ENCODE peak calls at places on chromosomes 12 and 14, in seven cellular contexts. One of them, this sample, is unnamed.

GRCh38 chr12:111775205-111776193 is 8.8 kb downstream of the ALDH2 start:
- DNase-seq in cardiac muscle cell: peak; percentile 98
- DNase-seq in HCT116: no peak
- DNase-seq in tibial artery: peak; percentile 94
- DNase-seq in ovary: peak; percentile 85
- DNase-seq in gastrocnemius medialis: peak; percentile 78
- DNase-seq in psoas muscle: peak; percentile 72
- DNase-seq in this sample: peak; percentile 82

GRCh38 chr12:20528208-20528607 is 159.9 kb downstream of the PDE3A start:
- DNase-seq in cardiac muscle cell: no peak
- DNase-seq in HCT116: no peak
- DNase-seq in tibial artery: no peak
- DNase-seq in ovary: no peak
- DNase-seq in gastrocnemius medialis: no peak
- DNase-seq in psoas muscle: no peak
- DNase-seq in this sample: no peak

GRCh38 chr14:89489796-89490506 is 72.9 kb upstream of the FOXN3 start:
- DNase-seq in cardiac muscle cell: peak; percentile 17
- DNase-seq in HCT116: no peak
- DNase-seq in tibial artery: peak; percentile 54
- DNase-seq in ovary: no peak
- DNase-seq in gastrocnemius medialis: peak; percentile 34
- DNase-seq in psoas muscle: no peak
- DNase-seq in this sample: no peak

GRCh38 chr14:89915114-89915878 is 39.2 kb downstream of the EFCAB11 start:
- DNase-seq in cardiac muscle cell: peak; percentile 80
- DNase-seq in HCT116: peak; percentile 57
- DNase-seq in tibial artery: no peak
- DNase-seq in ovary: peak; percentile 60
- DNase-seq in gastrocnemius medialis: peak; percentile 40
- DNase-seq in psoas muscle: peak; percentile 27
- DNase-seq in this sample: peak; percentile 62

GRCh38 chr12:116497051-116497529 is 62.1 kb upstream of the MAP1LC3B2 start:
- DNase-seq in cardiac muscle cell: no peak
- DNase-seq in HCT116: peak; percentile 74
- DNase-seq in tibial artery: no peak
- DNase-seq in ovary: no peak
- DNase-seq in gastrocnemius medialis: peak; percentile 38
- DNase-seq in psoas muscle: peak; percentile 43
- DNase-seq in this sample: no peak

GRCh38 chr14:30211326-30211725 is 283.7 kb upstream of the PRKD1 start:
- DNase-seq in cardiac muscle cell: peak; percentile 58
- DNase-seq in HCT116: no peak
- DNase-seq in tibial artery: no peak
- DNase-seq in ovary: no peak
- DNase-seq in gastrocnemius medialis: no peak
- DNase-seq in psoas muscle: no peak
- DNase-seq in this sample: no peak

GRCh38 chr14:75705014-75705413 is 44.0 kb downstream of the TTLL5 start:
- DNase-seq in cardiac muscle cell: peak; percentile 74
- DNase-seq in HCT116: no peak
- DNase-seq in tibial artery: no peak
- DNase-seq in ovary: no peak
- DNase-seq in gastrocnemius medialis: no peak
- DNase-seq in psoas muscle: no peak
- DNase-seq in this sample: no peak

GRCh38 chr12:124449623-124450375 is 117.6 kb downstream of the NCOR2 start:
- DNase-seq in cardiac muscle cell: no peak
- DNase-seq in HCT116: no peak
- DNase-seq in tibial artery: no peak
- DNase-seq in ovary: no peak
- DNase-seq in gastrocnemius medialis: no peak
- DNase-seq in psoas muscle: no peak
- DNase-seq in this sample: no peak

GRCh38 chr12:122942609-122943008 is 23.7 kb downstream of the ABCB9 start:
- DNase-seq in cardiac muscle cell: no peak
- DNase-seq in HCT116: no peak
- DNase-seq in tibial artery: no peak
- DNase-seq in ovary: no peak
- DNase-seq in gastrocnemius medialis: no peak
- DNase-seq in psoas muscle: no peak
- DNase-seq in this sample: no peak

GRCh38 chr14:68144051-68144681 is 324.6 kb downstream of the RAD51B start:
- DNase-seq in cardiac muscle cell: peak; percentile 81
- DNase-seq in HCT116: no peak
- DNase-seq in tibial artery: peak; percentile 73
- DNase-seq in ovary: no peak
- DNase-seq in gastrocnemius medialis: peak; percentile 75
- DNase-seq in psoas muscle: peak; percentile 49
- DNase-seq in this sample: peak; percentile 68

GRCh38 chr14:91396959-91397815 is 20.4 kb downstream of the CCDC88C start:
- DNase-seq in cardiac muscle cell: no peak
- DNase-seq in HCT116: no peak
- DNase-seq in tibial artery: no peak
- DNase-seq in ovary: no peak
- DNase-seq in gastrocnemius medialis: no peak
- DNase-seq in psoas muscle: no peak
- DNase-seq in this sample: no peak

GRCh38 chr14:85562630-85563029 is 32.7 kb downstream of the FLRT2 start:
- DNase-seq in cardiac muscle cell: no peak
- DNase-seq in HCT116: no peak
- DNase-seq in tibial artery: no peak
- DNase-seq in ovary: no peak
- DNase-seq in gastrocnemius medialis: no peak
- DNase-seq in psoas muscle: no peak
- DNase-seq in this sample: no peak

GRCh38 chr14:85565862-85566296 is 35.9 kb downstream of the FLRT2 start:
- DNase-seq in cardiac muscle cell: peak; percentile 48
- DNase-seq in HCT116: no peak
- DNase-seq in tibial artery: no peak
- DNase-seq in ovary: no peak
- DNase-seq in gastrocnemius medialis: no peak
- DNase-seq in psoas muscle: no peak
- DNase-seq in this sample: no peak

GRCh38 chr14:85566603-85567002 is 36.7 kb downstream of the FLRT2 start:
- DNase-seq in cardiac muscle cell: peak; percentile 72
- DNase-seq in HCT116: no peak
- DNase-seq in tibial artery: no peak
- DNase-seq in ovary: no peak
- DNase-seq in gastrocnemius medialis: no peak
- DNase-seq in psoas muscle: no peak
- DNase-seq in this sample: no peak

GRCh38 chr14:85564841-85565527 is 35.0 kb downstream of the FLRT2 start:
- DNase-seq in cardiac muscle cell: no peak
- DNase-seq in HCT116: no peak
- DNase-seq in tibial artery: no peak
- DNase-seq in ovary: no peak
- DNase-seq in gastrocnemius medialis: no peak
- DNase-seq in psoas muscle: no peak
- DNase-seq in this sample: no peak
- H3K4me1 ChIP-seq in cardiac muscle cell: peaks cover 22% of the 10 kb centered on the region
- H3K4me1 ChIP-seq in HCT116: no peaks in the 10 kb centered on the region
- H3K4me1 ChIP-seq in tibial artery: no peaks in the 10 kb centered on the region
- H3K4me1 ChIP-seq in ovary: peaks cover 6% of the 10 kb centered on the region
- H3K4me1 ChIP-seq in gastrocnemius medialis: peaks cover 29% of the 10 kb centered on the region
- H3K4me1 ChIP-seq in psoas muscle: no peaks in the 10 kb centered on the region
- H3K4me1 ChIP-seq in this sample: no peaks in the 10 kb centered on the region

DNA sequence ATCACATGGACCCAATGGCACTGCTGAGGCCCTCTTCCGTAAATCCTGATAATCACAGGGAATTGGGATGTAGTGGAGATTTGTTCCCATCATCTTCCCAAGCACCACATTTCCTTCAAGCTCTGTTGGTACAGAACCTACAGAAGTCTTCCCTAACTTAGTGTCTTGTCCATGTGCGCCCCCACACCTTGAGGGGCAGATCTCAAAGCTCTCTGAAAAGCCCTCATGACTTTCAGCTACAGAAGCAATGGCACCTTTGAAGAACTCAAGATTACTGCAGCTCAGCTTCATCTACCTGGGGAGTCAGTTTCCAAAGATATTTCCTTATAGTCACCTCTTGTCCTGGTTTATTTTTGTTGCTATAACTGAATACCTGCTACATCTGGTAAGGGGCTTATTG is 54.2 kb downstream of the MYF5 start:
- DNase-seq in cardiac muscle cell: no peak
- DNase-seq in HCT116: no peak
- DNase-seq in tibial artery: no peak
- DNase-seq in ovary: no peak
- DNase-seq in gastrocnemius medialis: no peak
- DNase-seq in psoas muscle: no peak
- DNase-seq in this sample: no peak
- TF ChIP-seq CTCF in cardiac muscle cell: no peak
- TF ChIP-seq CTCF in HCT116: no peak
- TF ChIP-seq CTCF in tibial artery: no peak
- TF ChIP-seq CTCF in ovary: no peak
- TF ChIP-seq CTCF in gastrocnemius medialis: no peak
- TF ChIP-seq CTCF in psoas muscle: no peak
- TF ChIP-seq CTCF in this sample: no peak

GRCh38 chr12:38528527-38528926 is 212.0 kb downstream of the ALG10B start:
- DNase-seq in cardiac muscle cell: no peak
- DNase-seq in HCT116: no peak
- DNase-seq in tibial artery: no peak
- DNase-seq in ovary: no peak
- DNase-seq in gastrocnemius medialis: no peak
- DNase-seq in psoas muscle: no peak
- DNase-seq in this sample: no peak

GRCh38 chr12:38523920-38524319 is 207.3 kb downstream of the ALG10B start:
- DNase-seq in cardiac muscle cell: no peak
- DNase-seq in HCT116: no peak
- DNase-seq in tibial artery: no peak
- DNase-seq in ovary: no peak
- DNase-seq in gastrocnemius medialis: no peak
- DNase-seq in psoas muscle: no peak
- DNase-seq in this sample: no peak

GRCh38 chr12:38527631-38528030 is 211.1 kb downstream of the ALG10B start:
- DNase-seq in cardiac muscle cell: no peak
- DNase-seq in HCT116: no peak
- DNase-seq in tibial artery: no peak
- DNase-seq in ovary: no peak
- DNase-seq in gastrocnemius medialis: no peak
- DNase-seq in psoas muscle: no peak
- DNase-seq in this sample: no peak
- H3K4me3 ChIP-seq in cardiac muscle cell: no peak overlapping the region
- H3K4me3 ChIP-seq in HCT116: no peak overlapping the region
- H3K4me3 ChIP-seq in tibial artery: no peak overlapping the region
- H3K4me3 ChIP-seq in ovary: no peak overlapping the region
- H3K4me3 ChIP-seq in gastrocnemius medialis: no peak overlapping the region
- H3K4me3 ChIP-seq in psoas muscle: no peak overlapping the region
- H3K4me3 ChIP-seq in this sample: no peak overlapping the region

DNA sequence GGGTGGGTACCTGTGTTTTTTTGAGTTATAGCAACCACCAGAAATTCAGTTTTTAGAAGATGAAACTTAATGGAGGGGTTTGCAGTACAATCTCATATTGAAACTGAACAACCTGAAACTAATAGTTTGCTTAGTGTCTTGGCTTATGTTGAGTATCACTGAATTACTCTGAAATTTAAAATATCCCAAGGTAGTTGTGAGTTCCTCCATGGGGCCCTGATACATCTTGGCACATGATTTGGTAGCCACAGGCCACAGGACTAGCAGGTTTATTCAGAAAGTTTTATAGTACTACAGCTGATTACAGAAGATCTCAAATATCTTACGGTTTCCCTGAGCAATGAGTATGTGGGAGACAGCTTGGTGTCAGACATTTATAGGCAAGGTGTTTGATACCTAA is 10.4 kb downstream of the PTGES3 start:
- DNase-seq in cardiac muscle cell: no peak
- DNase-seq in HCT116: no peak
- DNase-seq in tibial artery: no peak
- DNase-seq in ovary: no peak
- DNase-seq in gastrocnemius medialis: no peak
- DNase-seq in psoas muscle: no peak
- DNase-seq in this sample: no peak
- H3K4me1 ChIP-seq in cardiac muscle cell: no peaks in the 10 kb centered on the region
- H3K4me1 ChIP-seq in HCT116: peaks cover 2% of the 10 kb centered on the region
- H3K4me1 ChIP-seq in tibial artery: peaks cover 9% of the 10 kb centered on the region
- H3K4me1 ChIP-seq in ovary: peaks cover 17% of the 10 kb centered on the region
- H3K4me1 ChIP-seq in gastrocnemius medialis: peaks cover 53% of the 10 kb centered on the region
- H3K4me1 ChIP-seq in psoas muscle: peaks cover 63% of the 10 kb centered on the region
- H3K4me1 ChIP-seq in this sample: peaks cover 8% of the 10 kb centered on the region

GRCh38 chr12:12926571-12927071 is 25.3 kb downstream of the GPRC5D start:
- DNase-seq in cardiac muscle cell: peak; percentile 47
- DNase-seq in HCT116: no peak
- DNase-seq in tibial artery: no peak
- DNase-seq in ovary: no peak
- DNase-seq in gastrocnemius medialis: no peak
- DNase-seq in psoas muscle: no peak
- DNase-seq in this sample: no peak
- TF ChIP-seq CTCF in cardiac muscle cell: no peak
- TF ChIP-seq CTCF in HCT116: no peak
- TF ChIP-seq CTCF in tibial artery: no peak
- TF ChIP-seq CTCF in ovary: no peak
- TF ChIP-seq CTCF in gastrocnemius medialis: no peak
- TF ChIP-seq CTCF in psoas muscle: no peak
- TF ChIP-seq CTCF in this sample: no peak

GRCh38 chr12:48882972-48883304 is 17.3 kb upstream of the RND1 start:
- DNase-seq in cardiac muscle cell: no peak
- DNase-seq in HCT116: no peak
- DNase-seq in tibial artery: no peak
- DNase-seq in ovary: no peak
- DNase-seq in gastrocnemius medialis: no peak
- DNase-seq in psoas muscle: no peak
- DNase-seq in this sample: no peak

GRCh38 chr12:48882325-48882687 is 16.6 kb upstream of the RND1 start:
- DNase-seq in cardiac muscle cell: peak; percentile 65
- DNase-seq in HCT116: no peak
- DNase-seq in tibial artery: no peak
- DNase-seq in ovary: no peak
- DNase-seq in gastrocnemius medialis: no peak
- DNase-seq in psoas muscle: no peak
- DNase-seq in this sample: peak; percentile 31

GRCh38 chr12:48880647-48881046 is 15.0 kb upstream of the RND1 start:
- DNase-seq in cardiac muscle cell: no peak
- DNase-seq in HCT116: no peak
- DNase-seq in tibial artery: no peak
- DNase-seq in ovary: no peak
- DNase-seq in gastrocnemius medialis: no peak
- DNase-seq in psoas muscle: no peak
- DNase-seq in this sample: no peak

GRCh38 chr12:48883305-48884171 is 17.9 kb upstream of the RND1 start:
- DNase-seq in cardiac muscle cell: peak; percentile 54
- DNase-seq in HCT116: no peak
- DNase-seq in tibial artery: no peak
- DNase-seq in ovary: no peak
- DNase-seq in gastrocnemius medialis: no peak
- DNase-seq in psoas muscle: no peak
- DNase-seq in this sample: no peak

GRCh38 chr12:48881652-48882324 is 16.1 kb upstream of the RND1 start:
- DNase-seq in cardiac muscle cell: peak; percentile 33
- DNase-seq in HCT116: no peak
- DNase-seq in tibial artery: no peak
- DNase-seq in ovary: no peak
- DNase-seq in gastrocnemius medialis: no peak
- DNase-seq in psoas muscle: no peak
- DNase-seq in this sample: no peak
- H3K4me3 ChIP-seq in cardiac muscle cell: no peak overlapping the region
- H3K4me3 ChIP-seq in HCT116: no peak overlapping the region
- H3K4me3 ChIP-seq in tibial artery: peak overlapping the region; percentile 13
- H3K4me3 ChIP-seq in ovary: no peak overlapping the region
- H3K4me3 ChIP-seq in gastrocnemius medialis: peak overlapping the region; percentile 31
- H3K4me3 ChIP-seq in psoas muscle: peak overlapping the region; percentile 38
- H3K4me3 ChIP-seq in this sample: no peak overlapping the region

This sample was measured in uterus.